ENCODE peak calls at places on chromosomes 11 and 22, in nine cellular contexts. One of them, this sample, is unnamed.

GRCh38 chr11:92304271-92304670 is 79.7 kb downstream of the FAT3 start:
- DNase-seq in lower lobe of right lung: no peak
- DNase-seq in tibial nerve: no peak
- DNase-seq in CD8-positive, alpha-beta T cell: no peak
- DNase-seq in psoas muscle: no peak
- DNase-seq in transverse colon: no peak
- DNase-seq in MCF 10A: no peak
- DNase-seq in left ventricle myocardium inferior: no peak
- DNase-seq in cardiac fibroblast: peak
- DNase-seq in this sample: no peak

GRCh38 chr11:93614111-93614784 is 47.2 kb upstream of the CEP295 start:
- DNase-seq in lower lobe of right lung: no peak
- DNase-seq in tibial nerve: no peak
- DNase-seq in CD8-positive, alpha-beta T cell: no peak
- DNase-seq in psoas muscle: no peak
- DNase-seq in transverse colon: no peak
- DNase-seq in MCF 10A: peak
- DNase-seq in left ventricle myocardium inferior: no peak
- DNase-seq in cardiac fibroblast: no peak
- DNase-seq in this sample: no peak

GRCh38 chr11:119306373-119306890 is 10.5 kb downstream of the MCAM start:
- DNase-seq in lower lobe of right lung: no peak
- DNase-seq in tibial nerve: no peak
- DNase-seq in CD8-positive, alpha-beta T cell: peak
- DNase-seq in psoas muscle: peak
- DNase-seq in transverse colon: no peak
- DNase-seq in MCF 10A: peak
- DNase-seq in left ventricle myocardium inferior: no peak
- DNase-seq in cardiac fibroblast: peak
- DNase-seq in this sample: no peak

GRCh38 chr22:23062616-23063538 is 7.4 kb upstream of the GNAZ start:
- DNase-seq in lower lobe of right lung: peak
- DNase-seq in tibial nerve: no peak
- DNase-seq in CD8-positive, alpha-beta T cell: no peak
- DNase-seq in psoas muscle: no peak
- DNase-seq in transverse colon: no peak
- DNase-seq in MCF 10A: no peak
- DNase-seq in left ventricle myocardium inferior: no peak
- DNase-seq in cardiac fibroblast: no peak
- DNase-seq in this sample: no peak

GRCh38 chr11:67700548-67701262 is 26.3 kb upstream of the ALDH3B2 start:
- DNase-seq in lower lobe of right lung: no peak
- DNase-seq in tibial nerve: no peak
- DNase-seq in CD8-positive, alpha-beta T cell: no peak
- DNase-seq in psoas muscle: no peak
- DNase-seq in transverse colon: no peak
- DNase-seq in MCF 10A: no peak
- DNase-seq in left ventricle myocardium inferior: no peak
- DNase-seq in cardiac fibroblast: no peak
- DNase-seq in this sample: no peak

GRCh38 chr22:31901388-31902137 is 42.8 kb upstream of the YWHAH start:
- DNase-seq in lower lobe of right lung: no peak
- DNase-seq in tibial nerve: no peak
- DNase-seq in CD8-positive, alpha-beta T cell: no peak
- DNase-seq in psoas muscle: no peak
- DNase-seq in transverse colon: no peak
- DNase-seq in MCF 10A: no peak
- DNase-seq in left ventricle myocardium inferior: no peak
- DNase-seq in cardiac fibroblast: no peak
- DNase-seq in this sample: no peak

GRCh38 chr22:31652911-31653684 is 8.9 kb downstream of the PISD start:
- DNase-seq in lower lobe of right lung: no peak
- DNase-seq in tibial nerve: no peak
- DNase-seq in CD8-positive, alpha-beta T cell: no peak
- DNase-seq in psoas muscle: no peak
- DNase-seq in transverse colon: no peak
- DNase-seq in MCF 10A: no peak
- DNase-seq in left ventricle myocardium inferior: no peak
- DNase-seq in cardiac fibroblast: no peak
- DNase-seq in this sample: no peak

GRCh38 chr11:105268404-105269062 is 129.0 kb upstream of the CARD18 start:
- DNase-seq in lower lobe of right lung: no peak
- DNase-seq in tibial nerve: no peak
- DNase-seq in CD8-positive, alpha-beta T cell: no peak
- DNase-seq in psoas muscle: no peak
- DNase-seq in transverse colon: no peak
- DNase-seq in MCF 10A: no peak
- DNase-seq in left ventricle myocardium inferior: no peak
- DNase-seq in cardiac fibroblast: no peak
- DNase-seq in this sample: no peak

GRCh38 chr22:44661659-44662569 is 40.1 kb upstream of the PRR5 start:
- DNase-seq in lower lobe of right lung: peak
- DNase-seq in tibial nerve: no peak
- DNase-seq in CD8-positive, alpha-beta T cell: no peak
- DNase-seq in psoas muscle: no peak
- DNase-seq in transverse colon: no peak
- DNase-seq in MCF 10A: no peak
- DNase-seq in left ventricle myocardium inferior: no peak
- DNase-seq in cardiac fibroblast: no peak
- DNase-seq in this sample: no peak

GRCh38 chr22:31199187-31199586 is 12.9 kb upstream of the LIMK2 start:
- DNase-seq in lower lobe of right lung: no peak
- DNase-seq in tibial nerve: no peak
- DNase-seq in CD8-positive, alpha-beta T cell: no peak
- DNase-seq in psoas muscle: no peak
- DNase-seq in transverse colon: no peak
- DNase-seq in MCF 10A: no peak
- DNase-seq in left ventricle myocardium inferior: no peak
- DNase-seq in cardiac fibroblast: no peak
- DNase-seq in this sample: no peak

DNA sequence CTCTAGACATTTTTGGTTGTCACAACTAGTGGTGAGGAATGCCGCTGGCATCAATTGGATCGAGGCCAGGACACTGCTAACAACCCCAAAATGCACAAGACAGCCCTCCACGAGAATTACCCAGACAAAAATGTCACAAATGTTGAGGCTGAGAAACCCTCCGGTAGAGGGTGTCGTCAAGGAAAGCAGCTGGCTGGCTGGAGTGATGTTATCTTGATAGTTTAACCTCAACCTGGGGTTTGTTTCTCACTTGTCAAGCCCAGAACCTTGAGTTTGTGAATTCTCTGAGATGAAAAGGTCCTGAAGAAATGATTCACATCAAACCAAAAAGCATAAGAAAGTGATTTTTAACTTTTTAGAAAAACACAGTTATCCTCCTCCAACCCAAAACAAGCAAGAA is 21.1 kb upstream of the TMPRSS13 start:
- DNase-seq in lower lobe of right lung: no peak
- DNase-seq in tibial nerve: no peak
- DNase-seq in CD8-positive, alpha-beta T cell: peak
- DNase-seq in psoas muscle: no peak
- DNase-seq in transverse colon: peak
- DNase-seq in MCF 10A: no peak
- DNase-seq in left ventricle myocardium inferior: no peak
- DNase-seq in cardiac fibroblast: peak
- DNase-seq in this sample: no peak
- TF ChIP-seq CTCF in lower lobe of right lung: peak
- TF ChIP-seq CTCF in tibial nerve: peak
- TF ChIP-seq CTCF in CD8-positive, alpha-beta T cell: peak
- TF ChIP-seq CTCF in psoas muscle: no peak
- TF ChIP-seq CTCF in transverse colon: peak
- TF ChIP-seq CTCF in MCF 10A: no peak
- TF ChIP-seq CTCF in left ventricle myocardium inferior: peak
- TF ChIP-seq CTCF in cardiac fibroblast: no peak
- TF ChIP-seq CTCF in this sample: no peak

GRCh38 chr11:77547047-77547836 is 42.5 kb upstream of the AQP11 start:
- DNase-seq in lower lobe of right lung: no peak
- DNase-seq in tibial nerve: no peak
- DNase-seq in CD8-positive, alpha-beta T cell: no peak
- DNase-seq in psoas muscle: no peak
- DNase-seq in transverse colon: no peak
- DNase-seq in MCF 10A: no peak
- DNase-seq in left ventricle myocardium inferior: no peak
- DNase-seq in cardiac fibroblast: no peak
- DNase-seq in this sample: no peak

GRCh38 chr11:77547863-77548551 is 41.7 kb upstream of the AQP11 start:
- DNase-seq in lower lobe of right lung: no peak
- DNase-seq in tibial nerve: no peak
- DNase-seq in CD8-positive, alpha-beta T cell: peak
- DNase-seq in psoas muscle: no peak
- DNase-seq in transverse colon: peak
- DNase-seq in MCF 10A: peak
- DNase-seq in left ventricle myocardium inferior: no peak
- DNase-seq in cardiac fibroblast: peak
- DNase-seq in this sample: peak

GRCh38 chr11:77548552-77549439 is 41.0 kb upstream of the AQP11 start:
- DNase-seq in lower lobe of right lung: no peak
- DNase-seq in tibial nerve: no peak
- DNase-seq in CD8-positive, alpha-beta T cell: no peak
- DNase-seq in psoas muscle: no peak
- DNase-seq in transverse colon: no peak
- DNase-seq in MCF 10A: no peak
- DNase-seq in left ventricle myocardium inferior: no peak
- DNase-seq in cardiac fibroblast: no peak
- DNase-seq in this sample: no peak
- TF ChIP-seq CTCF in lower lobe of right lung: no peak
- TF ChIP-seq CTCF in tibial nerve: no peak
- TF ChIP-seq CTCF in CD8-positive, alpha-beta T cell: no peak
- TF ChIP-seq CTCF in psoas muscle: no peak
- TF ChIP-seq CTCF in transverse colon: no peak
- TF ChIP-seq CTCF in MCF 10A: no peak
- TF ChIP-seq CTCF in left ventricle myocardium inferior: no peak
- TF ChIP-seq CTCF in cardiac fibroblast: no peak
- TF ChIP-seq CTCF in this sample: no peak

DNA sequence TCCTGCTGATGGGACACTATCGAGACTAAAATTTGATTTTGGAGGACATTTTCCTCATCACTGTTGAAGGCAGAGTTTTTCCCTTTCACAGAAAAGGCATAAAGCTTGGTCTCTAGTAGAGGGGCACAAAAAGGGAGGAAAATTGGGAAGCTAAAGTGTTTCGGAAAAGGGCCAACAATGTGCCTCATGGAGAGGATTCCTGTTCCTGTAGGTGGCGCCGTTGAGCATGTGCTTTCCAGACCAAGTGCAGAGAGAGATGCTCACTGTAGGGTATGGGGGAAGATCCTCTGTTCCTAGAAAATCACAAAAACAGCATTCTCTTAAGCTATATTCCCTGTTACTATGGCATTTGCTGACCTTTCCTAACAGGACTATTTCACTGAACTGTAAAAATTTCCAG is 18.4 kb upstream of the OR4C5 start:
- DNase-seq in lower lobe of right lung: no peak
- DNase-seq in tibial nerve: no peak
- DNase-seq in CD8-positive, alpha-beta T cell: no peak
- DNase-seq in psoas muscle: no peak
- DNase-seq in transverse colon: no peak
- DNase-seq in MCF 10A: peak
- DNase-seq in left ventricle myocardium inferior: no peak
- DNase-seq in cardiac fibroblast: no peak
- DNase-seq in this sample: no peak
- TF ChIP-seq CTCF in lower lobe of right lung: no peak
- TF ChIP-seq CTCF in tibial nerve: no peak
- TF ChIP-seq CTCF in CD8-positive, alpha-beta T cell: no peak
- TF ChIP-seq CTCF in psoas muscle: no peak
- TF ChIP-seq CTCF in transverse colon: no peak
- TF ChIP-seq CTCF in MCF 10A: no peak
- TF ChIP-seq CTCF in left ventricle myocardium inferior: no peak
- TF ChIP-seq CTCF in cardiac fibroblast: no peak
- TF ChIP-seq CTCF in this sample: no peak

GRCh38 chr11:75214411-75214821 is 26.2 kb upstream of the TPBGL start:
- DNase-seq in lower lobe of right lung: peak
- DNase-seq in tibial nerve: peak
- DNase-seq in CD8-positive, alpha-beta T cell: peak
- DNase-seq in psoas muscle: peak
- DNase-seq in transverse colon: peak
- DNase-seq in MCF 10A: peak
- DNase-seq in left ventricle myocardium inferior: peak
- DNase-seq in cardiac fibroblast: peak
- DNase-seq in this sample: no peak
- TF ChIP-seq CTCF in lower lobe of right lung: peak
- TF ChIP-seq CTCF in tibial nerve: no peak
- TF ChIP-seq CTCF in CD8-positive, alpha-beta T cell: no peak
- TF ChIP-seq CTCF in psoas muscle: no peak
- TF ChIP-seq CTCF in transverse colon: peak
- TF ChIP-seq CTCF in MCF 10A: no peak
- TF ChIP-seq CTCF in left ventricle myocardium inferior: peak
- TF ChIP-seq CTCF in cardiac fibroblast: peak
- TF ChIP-seq CTCF in this sample: peak

GRCh38 chr11:59221438-59221837 is 8.7 kb upstream of the MPEG1 start:
- DNase-seq in lower lobe of right lung: no peak
- DNase-seq in tibial nerve: no peak
- DNase-seq in CD8-positive, alpha-beta T cell: no peak
- DNase-seq in psoas muscle: no peak
- DNase-seq in transverse colon: no peak
- DNase-seq in MCF 10A: peak
- DNase-seq in left ventricle myocardium inferior: no peak
- DNase-seq in cardiac fibroblast: peak
- DNase-seq in this sample: no peak
- TF ChIP-seq CTCF in lower lobe of right lung: no peak
- TF ChIP-seq CTCF in tibial nerve: no peak
- TF ChIP-seq CTCF in CD8-positive, alpha-beta T cell: no peak
- TF ChIP-seq CTCF in psoas muscle: no peak
- TF ChIP-seq CTCF in transverse colon: no peak
- TF ChIP-seq CTCF in MCF 10A: no peak
- TF ChIP-seq CTCF in left ventricle myocardium inferior: no peak
- TF ChIP-seq CTCF in cardiac fibroblast: no peak
- TF ChIP-seq CTCF in this sample: no peak

GRCh38 chr11:131867457-131868257 is 497.2 kb downstream of the NTM start:
- DNase-seq in lower lobe of right lung: peak
- DNase-seq in tibial nerve: peak
- DNase-seq in CD8-positive, alpha-beta T cell: no peak
- DNase-seq in psoas muscle: peak
- DNase-seq in transverse colon: peak
- DNase-seq in MCF 10A: peak
- DNase-seq in left ventricle myocardium inferior: peak
- DNase-seq in cardiac fibroblast: peak
- DNase-seq in this sample: no peak
- TF ChIP-seq CTCF in lower lobe of right lung: peak
- TF ChIP-seq CTCF in tibial nerve: peak
- TF ChIP-seq CTCF in CD8-positive, alpha-beta T cell: no peak
- TF ChIP-seq CTCF in psoas muscle: peak
- TF ChIP-seq CTCF in transverse colon: peak
- TF ChIP-seq CTCF in MCF 10A: no peak
- TF ChIP-seq CTCF in left ventricle myocardium inferior: peak
- TF ChIP-seq CTCF in cardiac fibroblast: peak
- TF ChIP-seq CTCF in this sample: peak

GRCh38 chr22:19036523-19037273 is 85.5 kb downstream of the DGCR2 start:
- DNase-seq in lower lobe of right lung: peak
- DNase-seq in tibial nerve: no peak
- DNase-seq in CD8-positive, alpha-beta T cell: no peak
- DNase-seq in psoas muscle: no peak
- DNase-seq in transverse colon: no peak
- DNase-seq in MCF 10A: no peak
- DNase-seq in left ventricle myocardium inferior: no peak
- DNase-seq in cardiac fibroblast: peak
- DNase-seq in this sample: no peak
- TF ChIP-seq CTCF in lower lobe of right lung: no peak
- TF ChIP-seq CTCF in tibial nerve: no peak
- TF ChIP-seq CTCF in CD8-positive, alpha-beta T cell: no peak
- TF ChIP-seq CTCF in psoas muscle: no peak
- TF ChIP-seq CTCF in transverse colon: no peak
- TF ChIP-seq CTCF in MCF 10A: peak
- TF ChIP-seq CTCF in left ventricle myocardium inferior: no peak
- TF ChIP-seq CTCF in cardiac fibroblast: peak
- TF ChIP-seq CTCF in this sample: no peak

This sample was measured in D721Med.